ENCODE peak calls at places on chromosomes 5 and 9, in six cellular contexts. F is NCI-H2029 treated with DMSO at 0.1 percent for 48 hours, A is heart left ventricle, Q is activated T-cell treated with anti-CD3 and anti-CD28 coated beads for 24 hours, E is RWPE1, X is hepatocyte. R is an unnamed sample.

GRCh38 chr5:141529002-141529401 is 40.1 kb downstream of the PCDHGC5 start:
- DNase-seq in F (no peak), X (peak), Q (no peak), A (peak), E (no peak), R (no peak)

GRCh38 chr5:149352169-149352568 is 5.7 kb upstream of the PCYOX1L start:
- DNase-seq in E (no peak), X (no peak), F (no peak), A (no peak), Q (no peak), R (no peak)

GRCh38 chr9:114656301-114656700 is 1.3 kb downstream of the TEX53 start:
- DNase-seq in Q (no peak), X (no peak), F (no peak), A (no peak), E (no peak), R (no peak)

GRCh38 chr5:103927739-103928138 is 365.1 kb upstream of the NUDT12 start:
- DNase-seq in Q (no peak), X (no peak), F (no peak), E (no peak), A (no peak), R (no peak)

GRCh38 chr9:1216532-1216931 is 166.4 kb downstream of the DMRT2 start:
- DNase-seq in X (no peak), E (no peak), Q (no peak), F (no peak), A (no peak), R (no peak)

GRCh38 chr9:105690742-105691141 is 3.6 kb upstream of the TMEM38B start:
- DNase-seq in F (no peak), A (no peak), E (peak), X (no peak), Q (no peak), R (no peak)

GRCh38 chr9:71096431-71097108 is 24.9 kb downstream of the TRPM3 start:
- DNase-seq in E (no peak), A (no peak), Q (no peak), X (peak), F (no peak), R (peak)

GRCh38 chr5:98510111-98510510 is 263.4 kb upstream of the RGMB start:
- DNase-seq in X (peak), Q (no peak), F (no peak), A (no peak), E (no peak), R (peak)

GRCh38 chr9:85713897-85714296 is 27.9 kb downstream of the AGTPBP1 start:
- DNase-seq in Q (no peak), F (no peak), E (no peak), A (no peak), X (no peak), R (no peak)

GRCh38 chr5:74296685-74297084 is 343.8 kb downstream of the ENC1 start:
- DNase-seq in A (peak), F (peak), X (peak), Q (no peak), E (no peak), R (no peak)

GRCh38 chr5:77222722-77223121 is 12.2 kb downstream of the PDE8B start:
- DNase-seq in X (no peak), A (no peak), F (no peak), Q (no peak), E (no peak), R (no peak)

GRCh38 chr9:32339424-32339823 is 45.0 kb upstream of the ACO1 start:
- DNase-seq in X (no peak), A (no peak), Q (no peak), E (no peak), F (no peak), R (no peak)

GRCh38 chr9:134546231-134546731 is 95.3 kb upstream of the COL5A1 start:
- DNase-seq in A (no peak), X (peak), F (no peak), E (no peak), Q (no peak), R (no peak)

R was measured in small intestine.